ENCODE peak calls at places on chromosome 7, in nine cellular contexts. Q is NCI-H1105; K is SK-N-DZ; X is upper lobe of right lung; I is cardiac fibroblast; A is activated CD4-positive, alpha-beta T cell treated with anti-CD3 and anti-CD28 coated beads for 36 hours; C is CD8-positive, alpha-beta memory T cell; R is Panc1; V is cardiac septum. D is an unnamed sample.

GRCh38 chr7:77940647-77941046 is 142.1 kb downstream of the PHTF2 start:
- DNase-seq in Q (no peak), K (peak), R (peak), C (no peak), A (peak), V (no peak), I (peak), X (no peak), D (peak)

GRCh38 chr7:5699951-5700384 is 81.5 kb downstream of the RNF216 start:
- DNase-seq in Q (no peak), C (peak), A (peak), I (no peak), V (no peak), R (no peak), X (no peak), K (peak), D (no peak)

GRCh38 chr7:133513608-133514007 is 260.7 kb downstream of the EXOC4 start:
- DNase-seq in A (no peak), X (no peak), Q (no peak), V (no peak), R (no peak), I (peak), C (no peak), K (no peak), D (no peak)

GRCh38 chr7:18638594-18639452 is 143.3 kb downstream of the HDAC9 start:
- DNase-seq in K (no peak), C (no peak), I (peak), R (no peak), Q (no peak), V (no peak), A (peak), X (no peak), D (no peak)

GRCh38 chr7:144391823-144392255 is 11.7 kb downstream of the NOBOX start:
- DNase-seq in C (no peak), R (peak), I (peak), A (peak), X (no peak), Q (peak), K (peak), V (no peak), D (peak)

GRCh38 chr7:18520450-18521235 is 25.1 kb downstream of the HDAC9 start:
- DNase-seq in V (no peak), A (no peak), X (no peak), R (no peak), I (peak), C (no peak), K (peak), Q (no peak), D (no peak)

GRCh38 chr7:157670490-157671357 is 333.9 kb downstream of the DNAJB6 start:
- DNase-seq in C (no peak), X (no peak), A (peak), V (peak), I (no peak), K (no peak), Q (no peak), R (no peak), D (no peak)

GRCh38 chr7:77199008-77199966 is at the start of gene FGL2:
- DNase-seq in C (no peak), I (peak), R (no peak), A (peak), X (peak), V (peak), Q (no peak), K (no peak), D (no peak)

D was measured in NCI-H774.